ENCODE peak calls at places on chromosomes 1 and 21, in six cellular contexts. J, Y, V, Z, X and E are unnamed samples.

GRCh38 chr1:191912517-191912916 is 245.7 kb upstream of the RGS18 start:
- DNase-seq in Y (no peak), X (no peak), V (no peak), Z (no peak), J (no peak), E (no peak)

GRCh38 chr1:23013657-23014056 is 2.0 kb downstream of the TEX46 start:
- DNase-seq in J (peak), V (no peak), Y (no peak), X (peak), Z (no peak), E (no peak)

GRCh38 chr1:84344286-84344685 is 42.8 kb downstream of the SAMD13 start:
- DNase-seq in Z (no peak), J (peak), V (peak), Y (no peak), X (no peak), E (no peak)

GRCh38 chr1:2199042-2199810 is 4.7 kb upstream of the FAAP20 start:
- DNase-seq in X (peak), J (no peak), Y (peak), V (peak), Z (peak), E (peak)

GRCh38 chr1:161357073-161357472 is 10.6 kb downstream of the CFAP126 start:
- DNase-seq in Z (no peak), V (no peak), X (peak), Y (no peak), J (no peak), E (no peak)

GRCh38 chr1:1433804-1434130 is 1.7 kb upstream of the VWA1 start:
- DNase-seq in V (peak), Y (no peak), X (no peak), J (peak), Z (no peak), E (peak)

GRCh38 chr1:158506369-158506987 is 34.5 kb downstream of the OR10R2 start:
- DNase-seq in Z (peak), J (peak), V (peak), Y (peak), X (peak), E (peak)

GRCh38 chr1:192986110-192986747 is 72.9 kb downstream of the UCHL5 start:
- DNase-seq in J (no peak), V (peak), Y (no peak), Z (no peak), X (no peak), E (no peak)

GRCh38 chr1:86965012-86965826 is 50.8 kb downstream of the HS2ST1 start:
- DNase-seq in X (peak), Z (peak), Y (no peak), J (peak), V (peak), E (peak)

GRCh38 chr1:245168921-245169320 is 14.1 kb downstream of the KIF26B start:
- DNase-seq in Z (no peak), J (peak), Y (no peak), X (no peak), V (no peak), E (no peak)

GRCh38 chr1:204304067-204304466 is 55.7 kb downstream of the PLEKHA6 start:
- DNase-seq in V (no peak), X (no peak), J (no peak), Y (peak), Z (no peak), E (peak)

GRCh38 chr1:210771131-210771530 is 362.8 kb downstream of the KCNH1 start:
- DNase-seq in X (no peak), V (no peak), Y (no peak), Z (no peak), J (peak), E (no peak)

GRCh38 chr1:161495490-161495889 is 9.8 kb upstream of the FCGR2A start:
- DNase-seq in V (no peak), X (no peak), J (no peak), Z (no peak), Y (no peak), E (no peak)

GRCh38 chr1:116664366-116664983 is 3.1 kb downstream of the IGSF3 start:
- DNase-seq in X (no peak), V (no peak), Z (no peak), J (no peak), Y (no peak), E (no peak)

GRCh38 chr1:218347713-218348627 is 2.8 kb downstream of the TGFB2 start:
- DNase-seq in J (no peak), X (peak), V (no peak), Y (no peak), Z (no peak), E (peak)

GRCh38 chr1:180482425-180483275 is 19.7 kb downstream of the ACBD6 start:
- DNase-seq in Y (no peak), J (peak), X (peak), V (peak), Z (peak), E (peak)

GRCh38 chr21:25507522-25507921 is 99.8 kb downstream of the MRPL39 start:
- DNase-seq in J (peak), V (no peak), Y (no peak), Z (no peak), X (peak), E (no peak)

GRCh38 chr1:226882631-226883409 is 12.4 kb downstream of the PSEN2 start:
- DNase-seq in Y (no peak), Z (no peak), X (no peak), V (no peak), J (no peak), E (no peak)

GRCh38 chr1:18256318-18257235 is 149.0 kb downstream of the IGSF21 start:
- DNase-seq in J (peak), Y (peak), Z (peak), X (peak), V (peak), E (no peak)
- TF ChIP-seq MAX in J (no peak), Y (no peak), Z (no peak), X (no peak), V (no peak), E (no peak)

DNA sequence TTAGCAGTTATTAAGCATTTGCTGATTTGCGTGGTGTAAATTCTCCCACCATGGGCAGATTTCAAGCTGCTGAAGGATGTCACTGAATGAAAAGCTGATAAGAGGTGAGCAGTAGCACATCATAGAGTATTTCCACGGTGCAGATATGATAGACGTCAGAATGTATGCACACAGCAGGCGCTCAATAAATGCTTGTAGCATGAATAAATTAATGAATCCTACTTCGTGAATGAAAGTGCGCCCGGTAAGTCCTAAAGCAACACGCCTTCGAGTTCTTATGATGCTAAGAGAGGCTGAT is 505 bp upstream of the UBIAD1 start:
- DNase-seq in Z (no peak), X (no peak), V (no peak), Y (no peak), J (no peak), E (peak)
- TF ChIP-seq MAX in Z (no peak), X (no peak), V (no peak), Y (no peak), J (no peak), E (no peak)

DNA sequence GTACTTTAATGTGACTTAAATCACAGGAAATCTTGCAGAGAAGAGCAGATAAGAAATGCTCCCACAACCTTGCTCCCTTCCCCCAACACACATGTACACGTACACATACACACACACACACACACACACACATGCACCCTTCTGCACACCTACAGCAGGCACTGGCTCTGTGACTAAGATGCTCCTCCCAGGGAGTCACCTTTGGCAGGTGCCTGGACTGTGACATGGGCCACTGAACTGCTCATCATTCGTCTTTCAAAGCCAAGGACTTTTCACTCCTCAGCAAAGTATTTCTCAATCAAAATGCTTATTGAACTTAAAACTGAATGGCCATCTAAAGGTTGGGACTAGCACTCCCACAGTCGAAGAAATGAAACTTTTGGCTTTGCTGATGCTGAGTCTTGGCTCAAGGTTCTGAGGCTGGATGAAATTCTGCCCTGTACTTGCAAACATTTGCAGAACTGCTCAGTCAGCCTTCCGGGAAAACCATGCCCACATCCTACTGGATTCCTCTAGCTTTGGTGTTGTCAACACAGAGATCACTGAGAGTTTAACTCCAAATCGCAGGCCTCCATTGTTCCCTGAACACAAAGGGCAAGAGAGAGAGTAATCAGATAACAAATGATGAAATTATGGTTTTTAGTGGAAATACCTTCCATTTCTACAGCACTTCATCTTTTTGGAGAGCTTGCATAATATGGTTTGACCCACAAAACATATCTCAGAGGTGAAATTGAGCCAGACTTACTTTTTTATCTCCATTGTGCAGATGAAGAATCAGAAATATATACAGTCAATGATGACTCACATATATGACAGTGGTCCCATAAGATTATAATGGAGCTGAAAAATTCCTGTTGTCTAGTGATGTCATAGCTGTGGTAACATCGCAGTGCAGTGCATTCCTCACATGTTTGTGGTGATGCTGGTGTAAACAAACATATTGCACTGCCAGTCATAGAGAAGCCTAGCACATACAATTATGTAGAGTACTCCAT is 72.4 kb upstream of the BCAR3 start:
- DNase-seq in Z (peak), X (peak), Y (no peak), J (no peak), V (no peak), E (peak)
- TF ChIP-seq MAX in Z (no peak), X (no peak), Y (no peak), J (no peak), V (no peak), E (no peak)

GRCh38 chr1:13549521-13549920 is 34.1 kb upstream of the PDPN start:
- DNase-seq in J (no peak), Y (no peak), Z (no peak), X (no peak), V (no peak), E (no peak)
- TF ChIP-seq MAX in J (no peak), Y (no peak), Z (no peak), X (no peak), V (no peak), E (no peak)

GRCh38 chr1:101181930-101182329 is 54.9 kb upstream of the S1PR1 start:
- DNase-seq in J (no peak), Z (no peak), X (no peak), Y (no peak), V (no peak), E (peak)

GRCh38 chr1:101185421-101185820 is 51.4 kb upstream of the S1PR1 start:
- DNase-seq in X (no peak), Z (no peak), J (no peak), Y (no peak), V (no peak), E (no peak)

GRCh38 chr1:101182627-101183387 is 54.0 kb upstream of the S1PR1 start:
- DNase-seq in Z (no peak), X (no peak), Y (no peak), V (no peak), J (no peak), E (no peak)

GRCh38 chr1:101187287-101187686 is 49.5 kb upstream of the S1PR1 start:
- DNase-seq in Z (no peak), J (no peak), Y (no peak), X (no peak), V (no peak), E (peak)

GRCh38 chr1:101183388-101183699 is 53.5 kb upstream of the S1PR1 start:
- DNase-seq in V (no peak), X (no peak), J (no peak), Y (no peak), Z (no peak), E (peak)
- TF ChIP-seq MAX in V (no peak), X (no peak), J (no peak), Y (no peak), Z (no peak), E (no peak)

GRCh38 chr1:72412286-72412685 is 129.9 kb upstream of the NEGR1 start:
- DNase-seq in Z (no peak), Y (no peak), J (no peak), V (no peak), X (no peak), E (no peak)
- TF ChIP-seq MAX in Z (no peak), Y (no peak), J (no peak), V (no peak), X (no peak), E (no peak)

GRCh38 chr1:25157846-25158245 is 74.5 kb downstream of the SYF2 start:
- DNase-seq in V (no peak), J (no peak), Z (no peak), Y (no peak), X (no peak), E (no peak)
- TF ChIP-seq MAX in V (no peak), J (no peak), Z (no peak), Y (no peak), X (no peak), E (no peak)

DNA sequence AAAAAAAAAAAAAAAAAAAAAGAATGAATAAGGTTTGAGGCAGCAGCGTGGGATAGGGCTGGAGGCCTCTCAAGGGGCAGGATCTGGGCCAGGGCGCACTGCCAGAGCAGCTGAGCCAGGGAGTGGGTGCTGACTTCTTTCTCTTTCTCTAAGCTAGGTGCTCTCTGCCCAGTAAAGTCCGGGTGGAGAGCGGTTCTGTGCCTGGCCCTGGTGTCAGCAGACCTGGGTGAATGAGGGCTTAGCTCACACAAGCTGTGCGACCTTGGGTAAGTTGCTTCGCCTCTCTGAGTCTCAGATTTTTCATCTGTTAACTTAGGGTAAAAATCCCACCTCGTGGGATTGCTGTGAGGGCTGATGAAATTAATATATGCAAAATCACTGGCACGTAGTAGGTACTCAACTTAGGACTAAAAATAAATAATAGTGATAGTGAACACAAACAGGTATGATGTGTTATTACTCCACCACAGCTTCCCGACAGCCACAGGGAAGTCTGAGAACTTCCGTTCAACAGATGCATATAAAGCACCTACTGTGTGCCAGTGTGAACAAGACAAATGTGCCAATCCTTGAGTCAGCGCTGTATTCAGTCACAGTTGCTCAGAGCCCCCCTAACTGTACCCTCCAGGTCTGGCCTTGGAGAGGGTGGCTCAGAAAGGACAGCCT is 2.0 kb upstream of the FAM131C start:
- DNase-seq in X (no peak), Y (no peak), V (no peak), J (no peak), Z (no peak), E (no peak)
- TF ChIP-seq MAX in X (no peak), Y (no peak), V (no peak), J (no peak), Z (no peak), E (no peak)

GRCh38 chr21:31536138-31536537 is 123.4 kb upstream of the SOD1 start:
- DNase-seq in X (no peak), V (no peak), Z (no peak), J (no peak), Y (no peak), E (no peak)

GRCh38 chr21:31530364-31530763 is 129.1 kb upstream of the SOD1 start:
- DNase-seq in X (no peak), Y (no peak), Z (no peak), J (no peak), V (no peak), E (no peak)

GRCh38 chr21:31529406-31529805 is 130.1 kb upstream of the SOD1 start:
- DNase-seq in X (no peak), Y (no peak), Z (no peak), V (no peak), J (no peak), E (no peak)

GRCh38 chr21:31531967-31532366 is 127.5 kb upstream of the SOD1 start:
- DNase-seq in X (no peak), Y (no peak), V (no peak), J (no peak), Z (no peak), E (no peak)

DNA sequence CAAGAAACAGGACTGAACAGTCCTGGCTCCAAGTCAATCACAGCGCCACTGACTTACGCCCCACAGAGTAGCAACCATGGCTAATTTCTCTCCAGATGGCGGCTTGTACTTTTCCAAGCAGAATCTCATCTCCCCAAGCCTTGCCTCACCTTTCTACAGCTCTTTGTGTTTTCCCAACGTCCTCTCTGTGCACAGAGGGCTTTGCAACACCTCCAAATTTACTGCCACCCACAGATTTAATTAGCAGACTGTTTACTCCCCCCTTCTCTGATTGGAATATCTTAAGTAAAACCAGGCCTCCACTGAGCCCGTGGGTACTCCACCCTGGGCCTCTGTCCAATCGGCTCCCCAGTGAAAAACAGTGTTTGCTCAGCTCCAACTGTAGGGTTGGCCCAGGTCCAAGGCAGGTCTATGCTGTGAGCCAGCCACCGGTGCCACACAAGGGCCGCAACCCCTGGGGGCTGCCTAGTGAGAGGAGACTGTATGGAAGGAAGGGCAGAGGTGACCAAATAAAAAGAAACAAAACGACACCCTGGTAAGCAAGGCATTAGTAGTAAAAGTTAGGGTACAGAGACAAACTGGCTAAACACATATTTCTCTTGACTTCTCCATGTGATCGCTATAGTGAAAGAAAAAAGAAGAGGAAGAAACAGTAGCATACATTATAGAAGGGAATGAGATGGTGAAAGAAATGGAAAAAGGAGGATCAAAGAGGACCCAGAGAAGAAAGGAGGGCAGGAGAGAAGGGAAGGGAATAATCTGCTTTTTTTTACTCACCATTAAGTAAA is 128.4 kb upstream of the SOD1 start:
- DNase-seq in J (no peak), X (no peak), Y (no peak), Z (no peak), V (no peak), E (no peak)
- TF ChIP-seq MAX in J (no peak), X (no peak), Y (no peak), Z (no peak), V (no peak), E (no peak)